ENCODE peak calls at places on chromosomes 13 and 19, in six cellular contexts. L, U, J, A, Y and W are unnamed samples.

GRCh38 chr19:55228403-55229031 is at the start of gene TMEM86B:
- DNase-seq in A (no peak), U (no peak), Y (no peak), L (no peak), J (no peak), W (no peak)

GRCh38 chr13:19634129-19634740 is 776 bp downstream of the MPHOSPH8 start:
- DNase-seq in J (peak), A (peak), U (peak), Y (no peak), L (no peak), W (no peak)

GRCh38 chr13:113928701-113929627 is 44.9 kb downstream of the C13orf46 start:
- DNase-seq in Y (no peak), U (no peak), J (peak), A (peak), L (peak), W (no peak)

GRCh38 chr19:38400361-38400760 is 2.5 kb upstream of the FAM98C start:
- DNase-seq in U (no peak), L (no peak), Y (no peak), A (no peak), J (no peak), W (no peak)

GRCh38 chr13:113090415-113090770 is 15.2 kb upstream of the F7 start:
- DNase-seq in L (no peak), J (no peak), Y (no peak), A (no peak), U (peak), W (no peak)

GRCh38 chr19:29645911-29646310 is 19.4 kb upstream of the PLEKHF1 start:
- DNase-seq in J (no peak), U (no peak), A (peak), L (peak), Y (no peak), W (no peak)

GRCh38 chr13:59437902-59438301 is 725.8 kb downstream of the DIAPH3 start:
- DNase-seq in L (no peak), Y (no peak), U (peak), A (no peak), J (no peak), W (no peak)

GRCh38 chr13:19185865-19186645 is 4.4 kb upstream of the TUBA3C start:
- DNase-seq in J (no peak), L (no peak), Y (no peak), A (peak), U (no peak), W (peak)

GRCh38 chr19:4371209-4371897 is 28.0 kb downstream of the MPND start:
- DNase-seq in U (no peak), A (no peak), J (no peak), L (no peak), Y (no peak), W (no peak)

GRCh38 chr19:42270346-42271044 is 1.4 kb downstream of the CIC start:
- DNase-seq in U (no peak), A (peak), L (no peak), Y (no peak), J (peak), W (no peak)

GRCh38 chr13:45194081-45194939 is 6.5 kb downstream of the KCTD4 start:
- DNase-seq in A (no peak), U (peak), J (no peak), L (no peak), Y (no peak), W (no peak)

GRCh38 chr13:77698211-77699058 is 948 bp downstream of the SLAIN1 start:
- DNase-seq in L (no peak), J (peak), Y (no peak), A (peak), U (peak), W (no peak)

GRCh38 chr13:40665061-40665753 is 1.2 kb downstream of the FOXO1 start:
- DNase-seq in Y (no peak), A (peak), U (peak), L (no peak), J (peak), W (no peak)

GRCh38 chr19:38389101-38389925 is 816 bp downstream of the SPRED3 start:
- DNase-seq in L (no peak), U (peak), J (no peak), Y (no peak), A (no peak), W (no peak)

GRCh38 chr19:18896421-18896841 is 473 bp upstream of the CERS1 start:
- DNase-seq in U (peak), J (no peak), L (no peak), Y (no peak), A (no peak), W (no peak)

GRCh38 chr19:3721131-3721899 is 13.1 kb downstream of the TJP3 start:
- DNase-seq in L (peak), U (peak), Y (no peak), A (peak), J (peak), W (no peak)

GRCh38 chr13:24168392-24168750 is 7.9 kb downstream of the SPATA13 start:
- DNase-seq in Y (no peak), L (no peak), A (no peak), U (no peak), J (no peak), W (no peak)

GRCh38 chr13:77492982-77493381 is 42.5 kb upstream of the SCEL start:
- DNase-seq in A (no peak), Y (no peak), L (no peak), U (no peak), J (no peak), W (no peak)

GRCh38 chr19:53432088-53432661 is 391 bp downstream of the ZNF761 start:
- DNase-seq in J (peak), L (no peak), Y (no peak), A (no peak), U (peak), W (no peak)

GRCh38 chr19:28883241-28883693 is 329.7 kb downstream of the UQCRFS1 start:
- DNase-seq in Y (no peak), U (peak), L (no peak), A (no peak), J (no peak), W (no peak)

GRCh38 chr13:51405176-51405575 is 47.7 kb downstream of the INTS6 start:
- DNase-seq in U (no peak), A (no peak), J (no peak), Y (no peak), L (no peak), W (no peak)

GRCh38 chr19:13652810-13653590 is 111.3 kb upstream of the MRI1 start:
- DNase-seq in U (peak), J (no peak), L (no peak), Y (no peak), A (no peak), W (no peak)

GRCh38 chr19:38015216-38015615 is 108.2 kb downstream of the SIPA1L3 start:
- DNase-seq in L (no peak), A (no peak), U (no peak), J (no peak), Y (no peak), W (no peak)

GRCh38 chr13:105087941-105088340 is 1447.5 kb downstream of the EFNB2 start:
- DNase-seq in J (no peak), L (no peak), U (peak), A (no peak), Y (no peak), W (no peak)

GRCh38 chr13:76148926-76149325 is 512.8 kb downstream of the LMO7 start:
- DNase-seq in L (no peak), A (no peak), J (no peak), Y (no peak), U (no peak), W (no peak)

GRCh38 chr13:45416521-45417125 is 1.6 kb downstream of the SLC25A30 start:
- DNase-seq in Y (no peak), U (no peak), A (peak), J (no peak), L (no peak), W (no peak)

GRCh38 chr19:47225746-47226425 is 5.1 kb downstream of the BBC3 start:
- DNase-seq in L (peak), A (peak), U (peak), Y (no peak), J (peak), W (peak)

GRCh38 chr19:47228168-47228936 is 2.6 kb downstream of the BBC3 start:
- DNase-seq in A (no peak), J (peak), U (peak), L (peak), Y (no peak), W (no peak)

GRCh38 chr19:47228937-47229673 is 1.9 kb downstream of the BBC3 start:
- DNase-seq in A (no peak), Y (no peak), L (no peak), U (no peak), J (peak), W (no peak)

GRCh38 chr19:47226426-47227346 is 4.3 kb downstream of the BBC3 start:
- DNase-seq in A (no peak), L (peak), U (peak), Y (no peak), J (peak), W (peak)

DNA sequence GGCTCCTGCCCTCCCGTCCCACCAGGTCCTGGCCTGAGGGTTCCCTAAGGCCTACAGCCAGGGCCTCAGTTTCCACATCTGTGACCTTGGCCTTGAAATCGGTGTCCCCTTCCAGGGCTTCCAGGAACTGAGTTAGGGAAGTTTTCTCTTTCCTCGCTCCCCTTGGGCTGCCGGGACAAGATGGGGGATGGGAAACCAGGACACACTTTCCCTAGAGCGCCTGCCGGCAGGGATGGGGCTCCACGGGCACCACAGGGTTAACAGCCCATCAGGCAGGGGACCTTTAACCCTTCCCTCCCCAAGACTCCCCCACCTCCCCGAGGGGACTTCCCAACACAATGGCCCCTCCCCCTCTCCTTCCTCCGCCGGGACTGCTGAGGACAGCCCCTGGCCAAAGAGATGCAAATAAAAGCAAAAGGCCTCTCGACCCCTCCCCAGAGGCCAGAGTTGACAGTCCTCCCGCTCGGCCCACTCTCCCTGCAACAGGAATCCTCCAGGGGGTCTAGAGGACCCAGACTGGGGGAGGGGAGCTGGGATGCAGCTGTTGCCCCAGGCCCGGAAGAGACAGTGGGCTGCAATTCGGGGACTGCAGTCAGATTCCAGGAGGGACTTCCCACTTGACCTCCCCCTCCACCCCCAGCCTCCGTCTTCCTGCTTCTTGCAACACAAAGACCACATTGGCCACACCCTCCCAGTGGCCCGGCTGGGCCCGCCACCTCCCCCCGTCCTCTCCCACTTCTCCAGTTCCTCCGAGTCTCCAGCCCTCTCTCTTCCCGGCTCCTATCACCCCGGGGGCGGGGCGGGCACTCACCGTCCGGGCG is 3.4 kb downstream of the BBC3 start:
- DNase-seq in L (peak), A (peak), U (peak), Y (no peak), J (peak), W (peak)
- TF ChIP-seq POLR2AphosphoS5 in L (peak), A (peak), U (peak), Y (peak), J (peak), W (peak)

GRCh38 chr13:32897296-32897695 is 118.9 kb upstream of the KL start:
- DNase-seq in J (no peak), U (no peak), Y (no peak), A (no peak), L (no peak), W (no peak)

GRCh38 chr13:32893176-32893575 is 123.0 kb upstream of the KL start:
- DNase-seq in Y (no peak), A (no peak), J (no peak), L (no peak), U (no peak), W (peak)

GRCh38 chr13:32889986-32890565 is 126.1 kb upstream of the KL start:
- DNase-seq in L (no peak), U (no peak), J (no peak), A (no peak), Y (no peak), W (peak)

GRCh38 chr13:32895296-32895695 is 120.9 kb upstream of the KL start:
- DNase-seq in U (no peak), L (no peak), A (no peak), Y (no peak), J (no peak), W (peak)

DNA sequence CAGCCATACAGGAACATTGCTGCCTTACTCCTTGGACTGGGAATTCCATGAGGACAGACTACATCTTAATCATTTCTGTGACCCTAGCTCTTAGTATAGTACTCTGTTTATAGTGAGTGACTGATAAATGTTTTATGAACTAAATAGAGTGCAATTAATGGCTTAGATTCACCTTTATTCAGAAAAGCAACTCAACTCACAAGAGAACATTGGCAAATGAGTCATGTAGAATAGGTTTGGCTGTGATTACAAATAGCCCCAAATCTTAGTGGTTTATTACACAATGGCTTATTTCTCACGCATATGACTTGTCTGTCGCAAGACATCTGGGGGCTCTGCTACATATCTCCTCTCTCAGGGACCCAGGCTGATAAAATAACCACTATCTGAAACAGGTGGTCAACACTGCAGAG is 121.6 kb upstream of the KL start:
- DNase-seq in Y (no peak), U (no peak), L (no peak), J (no peak), A (no peak), W (peak)
- TF ChIP-seq POLR2AphosphoS5 in Y (no peak), U (no peak), L (no peak), J (no peak), A (no peak), W (no peak)

DNA sequence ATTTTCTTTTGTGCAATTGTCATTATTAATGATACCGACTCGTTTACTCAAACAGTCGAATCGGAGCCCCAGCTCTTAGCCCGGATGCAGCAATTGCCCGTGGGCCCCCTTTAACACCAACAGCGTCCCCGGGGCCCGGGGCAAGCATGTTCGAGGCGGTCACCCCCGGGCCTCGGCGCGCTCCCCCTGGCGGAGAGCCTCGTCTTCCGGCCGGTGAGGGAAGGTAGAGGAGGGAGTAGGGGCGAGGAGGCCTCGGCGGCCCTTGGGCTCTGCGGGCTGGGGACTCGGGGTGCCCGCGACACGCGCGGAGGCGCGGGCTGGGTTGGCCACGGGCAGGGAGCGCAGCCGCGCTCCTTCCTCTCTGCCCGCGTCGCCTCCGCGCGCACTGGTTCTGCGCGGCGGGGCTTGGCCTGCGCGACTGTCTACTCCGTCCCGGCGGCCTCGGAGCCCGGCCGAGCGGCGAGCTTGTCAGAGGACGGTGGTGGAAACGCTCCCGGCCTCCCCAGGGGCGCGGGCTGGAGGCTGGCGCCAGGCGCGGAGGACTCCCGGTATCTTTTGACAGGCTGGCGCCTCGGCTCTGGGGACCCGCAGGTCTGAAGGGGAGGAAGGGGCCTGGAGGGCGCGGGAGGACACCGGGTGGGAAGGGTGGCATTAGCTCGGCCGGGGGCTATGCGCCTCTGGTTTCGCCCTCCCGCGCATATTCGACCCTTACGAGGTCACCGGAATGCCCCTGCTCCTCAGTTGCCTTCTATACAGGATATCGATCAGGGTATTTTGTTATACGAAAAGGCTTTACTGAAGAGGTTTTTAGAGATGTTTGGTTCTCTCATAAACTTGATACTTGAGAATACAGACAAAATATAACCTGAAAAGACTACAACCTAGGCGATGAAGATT is 1.5 kb downstream of the BIVM start:
- DNase-seq in L (peak), J (peak), U (peak), A (peak), Y (peak), W (peak)
- TF ChIP-seq POLR2AphosphoS5 in L (no peak), J (peak), U (no peak), A (no peak), Y (no peak), W (peak)

GRCh38 chr13:110646442-110647364 is 31.4 kb downstream of the NAXD start:
- DNase-seq in U (no peak), A (no peak), Y (no peak), J (no peak), L (no peak), W (no peak)
- TF ChIP-seq POLR2AphosphoS5 in U (no peak), A (no peak), Y (no peak), J (no peak), L (no peak), W (no peak)

GRCh38 chr13:67223024-67223423 is 7.1 kb downstream of the PCDH9 start:
- DNase-seq in L (no peak), U (no peak), A (no peak), Y (no peak), J (no peak), W (no peak)

GRCh38 chr13:67226686-67227085 is 3.5 kb downstream of the PCDH9 start:
- DNase-seq in A (no peak), Y (no peak), J (no peak), L (no peak), U (no peak), W (no peak)

GRCh38 chr13:67225252-67226159 is 4.6 kb downstream of the PCDH9 start:
- DNase-seq in J (peak), U (no peak), A (no peak), L (no peak), Y (no peak), W (no peak)

GRCh38 chr13:67223742-67224141 is 6.4 kb downstream of the PCDH9 start:
- DNase-seq in A (no peak), U (no peak), L (no peak), Y (no peak), J (no peak), W (no peak)

GRCh38 chr13:67224148-67224846 is 5.8 kb downstream of the PCDH9 start:
- DNase-seq in U (peak), L (peak), Y (no peak), A (peak), J (peak), W (no peak)
- TF ChIP-seq POLR2AphosphoS5 in U (no peak), L (peak), Y (peak), A (peak), J (no peak), W (peak)